ENCODE peak calls at places on chromosomes 16 and 17, in six cellular contexts. D, R, X, T, G and W are unnamed samples.

GRCh38 chr16:57994778-57995177 is 5.7 kb downstream of the ZNF319 start:
- DNase-seq in G (peak), T (no peak), R (no peak), X (peak), D (no peak), W (no peak)

GRCh38 chr16:73179671-73180370 is 131.9 kb upstream of the ZFHX3 start:
- DNase-seq in D (peak), R (no peak), X (no peak), T (no peak), G (no peak), W (peak)

GRCh38 chr17:12178644-12179330 is 158.1 kb downstream of the MAP2K4 start:
- DNase-seq in T (no peak), X (no peak), R (no peak), D (no peak), G (no peak), W (no peak)

GRCh38 chr16:16021020-16021419 is 71.6 kb downstream of the ABCC1 start:
- DNase-seq in R (no peak), T (no peak), X (no peak), D (no peak), G (no peak), W (no peak)

GRCh38 chr17:32806646-32807045 is 70.3 kb downstream of the MYO1D start:
- DNase-seq in D (no peak), T (no peak), G (no peak), R (no peak), X (no peak), W (no peak)

GRCh38 chr16:88454315-88455057 is 1.4 kb downstream of the ZFPM1 start:
- DNase-seq in D (no peak), G (no peak), R (no peak), X (no peak), T (peak), W (no peak)

GRCh38 chr17:70169707-70170597 is 620 bp downstream of the KCNJ2 start:
- DNase-seq in X (peak), D (no peak), G (no peak), T (no peak), R (no peak), W (no peak)

GRCh38 chr16:11535494-11535893 is 51.2 kb downstream of the LITAF start:
- DNase-seq in R (no peak), G (no peak), T (no peak), D (peak), X (no peak), W (peak)

GRCh38 chr16:50430076-50430475 is 61.3 kb upstream of the BRD7 start:
- DNase-seq in X (no peak), T (no peak), R (no peak), D (no peak), G (no peak), W (no peak)